ENCODE peak calls at places on chromosomes 13 and 19, in five cellular contexts. J, U, H, O and L are unnamed samples. For H3K36me3 and H3K27me3, the result is how much of the 10 kb centered on the place peaks cover.

GRCh38 chr13:31756346-31756745 is 17.0 kb downstream of the RXFP2 start:
- DNase-seq in U (peak), O (no peak), H (no peak), J (peak), L (peak)

GRCh38 chr19:18972301-18972831 is 31.3 kb upstream of the HOMER3 start:
- DNase-seq in O (no peak), U (peak), J (peak), H (no peak), L (no peak)

GRCh38 chr13:114279770-114280169 is 1.6 kb upstream of the UPF3A start:
- DNase-seq in U (no peak), H (no peak), O (no peak), J (no peak), L (no peak)

GRCh38 chr19:46426506-46427162 is 2.1 kb downstream of the PNMA8C start:
- DNase-seq in O (peak), J (peak), U (peak), H (peak), L (no peak)

GRCh38 chr13:25490236-25490635 is 118.5 kb downstream of the ATP8A2 start:
- DNase-seq in O (no peak), H (no peak), J (no peak), U (no peak), L (no peak)

GRCh38 chr19:4547303-4548237 is 7.7 kb upstream of the LRG1 start:
- DNase-seq in U (no peak), O (no peak), H (peak), J (peak), L (no peak)

GRCh38 chr19:32812036-32812435 is 57.5 kb downstream of the SLC7A9 start:
- DNase-seq in J (no peak), U (no peak), H (no peak), O (no peak), L (no peak)

GRCh38 chr13:45179428-45179827 is 21.4 kb downstream of the KCTD4 start:
- DNase-seq in H (no peak), O (no peak), J (no peak), U (no peak), L (peak)

GRCh38 chr13:91185294-91185863 is 162.1 kb upstream of the MIR17HG start:
- DNase-seq in U (no peak), J (peak), O (no peak), H (no peak), L (no peak)

GRCh38 chr13:78689011-78689410 is 30.1 kb upstream of the OBI1 start:
- DNase-seq in J (peak), O (no peak), H (peak), U (no peak), L (no peak)

GRCh38 chr13:33164331-33164730 is 121.2 kb downstream of the STARD13 start:
- DNase-seq in U (no peak), H (no peak), J (peak), O (no peak), L (no peak)

GRCh38 chr19:46296722-46297431 is at the start of gene HIF3A:
- DNase-seq in O (peak), H (peak), U (peak), J (peak), L (no peak)

GRCh38 chr19:15123900-15124299 is 16.7 kb downstream of the SYDE1 start:
- DNase-seq in U (peak), O (peak), J (no peak), H (no peak), L (no peak)

DNA sequence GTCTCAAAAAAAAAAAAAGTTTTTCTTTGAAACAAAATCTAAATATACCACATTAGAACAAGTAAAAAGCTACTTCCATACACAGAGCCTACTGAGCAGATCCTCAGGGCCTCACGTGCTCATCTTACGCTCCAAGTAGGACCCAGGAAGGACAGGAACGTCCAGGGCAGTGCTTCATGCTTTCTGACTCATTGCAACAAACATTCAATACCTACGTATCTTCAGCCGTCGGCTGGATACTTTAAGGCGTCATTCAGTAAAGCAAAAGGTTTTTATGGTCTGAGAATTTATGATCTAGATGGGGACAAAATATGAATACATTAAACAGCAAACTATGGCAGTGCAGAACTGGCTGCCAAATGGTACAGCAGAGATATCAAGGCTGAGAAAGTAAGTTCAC is 20.6 kb downstream of the CARS2 start:
- DNase-seq in H (peak), J (no peak), O (no peak), U (peak), L (no peak)
- H3K36me3 ChIP-seq in H (under half), J (under half), O (half or more), U (half or more), L (under half)

GRCh38 chr19:9945319-9945966 is 9.1 kb upstream of the OLFM2 start:
- DNase-seq in J (peak), O (peak), U (peak), H (peak), L (peak)
- TF ChIP-seq CTCF in J (peak), O (peak), U (peak), H (peak), L (no peak)

GRCh38 chr19:10061717-10062310 is 24.3 kb upstream of the SHFL start:
- DNase-seq in U (peak), O (no peak), J (peak), H (no peak), L (no peak)
- H3K27me3 ChIP-seq in U (under half), O (half or more), J (under half), H (under half), L (under half)

DNA sequence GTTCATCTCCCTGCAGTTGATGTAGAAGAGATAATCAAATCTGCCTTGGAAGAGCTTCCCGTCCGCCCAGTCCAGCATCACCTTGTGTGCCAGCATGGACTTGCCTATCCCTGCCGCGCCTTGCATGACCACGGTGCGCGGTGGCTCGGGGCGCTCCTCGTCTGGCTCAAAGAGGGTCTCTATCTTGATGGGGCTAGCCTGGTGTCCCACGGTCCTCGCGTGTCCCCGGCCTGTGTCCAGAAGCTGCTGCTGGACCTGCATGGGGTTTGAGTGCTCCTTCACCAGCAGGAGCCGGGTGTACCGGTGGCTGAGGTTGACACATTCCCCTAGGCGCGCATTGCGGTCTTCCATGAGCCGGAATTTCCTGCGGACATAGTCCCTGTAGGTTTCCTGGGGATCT is 13.2 kb downstream of the NLRP12 start:
- DNase-seq in U (no peak), O (no peak), H (no peak), J (no peak), L (no peak)
- H3K36me3 ChIP-seq in U (under half), O (under half), H (under half), J (under half), L (under half)

DNA sequence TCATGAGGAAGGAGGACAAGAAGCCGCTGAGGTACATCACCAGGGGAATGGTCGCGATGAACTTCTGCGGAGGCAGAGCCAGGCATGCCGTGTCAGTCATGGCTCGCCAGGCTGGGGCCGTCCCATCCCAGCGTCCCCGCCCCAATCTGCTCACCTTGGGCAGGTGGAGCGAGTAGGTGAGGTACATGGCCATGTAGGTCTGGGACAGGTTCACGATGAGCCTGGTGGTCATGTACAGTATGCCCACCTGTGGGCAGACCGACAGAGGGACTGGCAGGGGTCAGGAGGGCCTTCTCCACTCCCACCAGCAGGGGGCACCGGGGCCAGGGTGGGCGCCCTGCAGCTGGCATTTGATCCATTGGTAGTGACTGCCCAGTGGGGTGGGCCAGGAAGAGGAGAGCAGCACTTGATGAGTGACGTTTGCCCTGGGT is 8.3 kb downstream of the TEKTIP1 start:
- DNase-seq in O (no peak), J (no peak), H (no peak), U (peak), L (no peak)
- TF ChIP-seq CTCF in O (peak), J (peak), H (peak), U (peak), L (peak)